ENCODE peak calls at places on chromosomes 4 and X, in six cellular contexts. One of them, this sample, is unnamed.

GRCh38 chrX:124358796-124359386 is 12.5 kb downstream of the SH2D1A start:
- ATAC-seq in heart left ventricle: no peak
- ATAC-seq in K562: no peak
- ATAC-seq in IMR-90: no peak
- ATAC-seq in body of pancreas: no peak
- ATAC-seq in HepG2: no peak
- ATAC-seq in this sample: no peak

GRCh38 chrX:75997692-75998091 is 175.2 kb upstream of the PBDC1 start:
- ATAC-seq in body of pancreas: no peak
- ATAC-seq in heart left ventricle: no peak
- ATAC-seq in K562: no peak
- ATAC-seq in IMR-90: no peak
- ATAC-seq in HepG2: no peak
- ATAC-seq in this sample: no peak

GRCh38 chr4:24799544-24800272 is 4.3 kb downstream of the SOD3 start:
- ATAC-seq in K562: no peak
- ATAC-seq in heart left ventricle: no peak
- ATAC-seq in body of pancreas: no peak
- ATAC-seq in HepG2: no peak
- ATAC-seq in IMR-90: no peak
- ATAC-seq in this sample: no peak

GRCh38 chr4:26133840-26134239 is 187.0 kb upstream of the RBPJ start:
- ATAC-seq in K562: no peak
- ATAC-seq in heart left ventricle: no peak
- ATAC-seq in IMR-90: no peak
- ATAC-seq in body of pancreas: no peak
- ATAC-seq in HepG2: no peak
- ATAC-seq in this sample: no peak

GRCh38 chr4:15976456-15977096 is 13.6 kb upstream of the FGFBP2 start:
- ATAC-seq in K562: peak; percentile 65
- ATAC-seq in heart left ventricle: peak; percentile 79
- ATAC-seq in HepG2: peak; percentile 89
- ATAC-seq in IMR-90: peak; percentile 17
- ATAC-seq in body of pancreas: no peak
- ATAC-seq in this sample: no peak

GRCh38 chrX:138865093-138865649 is 153.7 kb upstream of the FGF13 start:
- ATAC-seq in IMR-90: no peak
- ATAC-seq in body of pancreas: no peak
- ATAC-seq in HepG2: no peak
- ATAC-seq in heart left ventricle: no peak
- ATAC-seq in K562: no peak
- ATAC-seq in this sample: no peak

GRCh38 chr4:168769416-168769815 is 240.6 kb downstream of the CBR4 start:
- ATAC-seq in IMR-90: no peak
- ATAC-seq in HepG2: no peak
- ATAC-seq in K562: no peak
- ATAC-seq in body of pancreas: peak; percentile 52
- ATAC-seq in heart left ventricle: peak; percentile 49
- ATAC-seq in this sample: peak; percentile 23

GRCh38 chrX:119990995-119991787 is 47.6 kb upstream of the NKAP start:
- ATAC-seq in heart left ventricle: peak; percentile 44
- ATAC-seq in body of pancreas: peak; percentile 60
- ATAC-seq in K562: no peak
- ATAC-seq in IMR-90: no peak
- ATAC-seq in HepG2: peak; percentile 70
- ATAC-seq in this sample: no peak

GRCh38 chr4:156954598-156954997 is 17.0 kb downstream of the PDGFC start:
- ATAC-seq in body of pancreas: no peak
- ATAC-seq in K562: no peak
- ATAC-seq in heart left ventricle: peak; percentile 79
- ATAC-seq in HepG2: no peak
- ATAC-seq in IMR-90: no peak
- ATAC-seq in this sample: peak; percentile 67

GRCh38 chr4:30802622-30803323 is 82.6 kb downstream of the PCDH7 start:
- ATAC-seq in IMR-90: no peak
- ATAC-seq in body of pancreas: no peak
- ATAC-seq in K562: no peak
- ATAC-seq in heart left ventricle: peak; percentile 89
- ATAC-seq in HepG2: no peak
- ATAC-seq in this sample: peak; percentile 62
- H3K4me3 ChIP-seq in IMR-90: no peak overlapping the region
- H3K4me3 ChIP-seq in body of pancreas: no peak overlapping the region
- H3K4me3 ChIP-seq in K562: no peak overlapping the region
- H3K4me3 ChIP-seq in heart left ventricle: no peak overlapping the region
- H3K4me3 ChIP-seq in HepG2: no peak overlapping the region
- H3K4me3 ChIP-seq in this sample: no peak overlapping the region

GRCh38 chr4:101790521-101791188 is at the start of gene BANK1:
- ATAC-seq in K562: peak; percentile 23
- ATAC-seq in HepG2: peak; percentile 97
- ATAC-seq in body of pancreas: peak; percentile 77
- ATAC-seq in heart left ventricle: peak; percentile 82
- ATAC-seq in IMR-90: peak; percentile 80
- ATAC-seq in this sample: peak; percentile 70
- TF ChIP-seq POLR2A in K562: no peak
- TF ChIP-seq POLR2A in HepG2: no peak
- TF ChIP-seq POLR2A in body of pancreas: peak; percentile 19
- TF ChIP-seq POLR2A in heart left ventricle: no peak
- TF ChIP-seq POLR2A in IMR-90: no peak
- TF ChIP-seq POLR2A in this sample: no peak

GRCh38 chr4:138241281-138242075 is 671 bp downstream of the SLC7A11 start:
- ATAC-seq in HepG2: peak; percentile 71
- ATAC-seq in K562: peak; percentile 71
- ATAC-seq in body of pancreas: peak; percentile 36
- ATAC-seq in heart left ventricle: no peak
- ATAC-seq in IMR-90: peak; percentile 23
- ATAC-seq in this sample: no peak

GRCh38 chr4:138236035-138236434 is 6.1 kb downstream of the SLC7A11 start:
- ATAC-seq in HepG2: no peak
- ATAC-seq in body of pancreas: no peak
- ATAC-seq in K562: peak; percentile 0
- ATAC-seq in IMR-90: peak; percentile 18
- ATAC-seq in heart left ventricle: no peak
- ATAC-seq in this sample: no peak

GRCh38 chr4:138239496-138239895 is 2.7 kb downstream of the SLC7A11 start:
- ATAC-seq in heart left ventricle: no peak
- ATAC-seq in K562: peak; percentile 0
- ATAC-seq in IMR-90: no peak
- ATAC-seq in body of pancreas: no peak
- ATAC-seq in HepG2: no peak
- ATAC-seq in this sample: no peak

GRCh38 chr4:138235419-138235952 is 6.7 kb downstream of the SLC7A11 start:
- ATAC-seq in body of pancreas: peak; percentile 72
- ATAC-seq in K562: peak; percentile 34
- ATAC-seq in IMR-90: peak; percentile 84
- ATAC-seq in heart left ventricle: no peak
- ATAC-seq in HepG2: no peak
- ATAC-seq in this sample: peak; percentile 36

GRCh38 chr4:138238521-138239292 is 3.4 kb downstream of the SLC7A11 start:
- ATAC-seq in body of pancreas: no peak
- ATAC-seq in heart left ventricle: no peak
- ATAC-seq in IMR-90: no peak
- ATAC-seq in HepG2: no peak
- ATAC-seq in K562: peak; percentile 14
- ATAC-seq in this sample: no peak
- H3K4me3 ChIP-seq in body of pancreas: no peak overlapping the region
- H3K4me3 ChIP-seq in heart left ventricle: no peak overlapping the region
- H3K4me3 ChIP-seq in IMR-90: peak overlapping the region; percentile 75
- H3K4me3 ChIP-seq in HepG2: peak overlapping the region; percentile 77
- H3K4me3 ChIP-seq in K562: peak overlapping the region; percentile 69
- H3K4me3 ChIP-seq in this sample: no peak overlapping the region

DNA sequence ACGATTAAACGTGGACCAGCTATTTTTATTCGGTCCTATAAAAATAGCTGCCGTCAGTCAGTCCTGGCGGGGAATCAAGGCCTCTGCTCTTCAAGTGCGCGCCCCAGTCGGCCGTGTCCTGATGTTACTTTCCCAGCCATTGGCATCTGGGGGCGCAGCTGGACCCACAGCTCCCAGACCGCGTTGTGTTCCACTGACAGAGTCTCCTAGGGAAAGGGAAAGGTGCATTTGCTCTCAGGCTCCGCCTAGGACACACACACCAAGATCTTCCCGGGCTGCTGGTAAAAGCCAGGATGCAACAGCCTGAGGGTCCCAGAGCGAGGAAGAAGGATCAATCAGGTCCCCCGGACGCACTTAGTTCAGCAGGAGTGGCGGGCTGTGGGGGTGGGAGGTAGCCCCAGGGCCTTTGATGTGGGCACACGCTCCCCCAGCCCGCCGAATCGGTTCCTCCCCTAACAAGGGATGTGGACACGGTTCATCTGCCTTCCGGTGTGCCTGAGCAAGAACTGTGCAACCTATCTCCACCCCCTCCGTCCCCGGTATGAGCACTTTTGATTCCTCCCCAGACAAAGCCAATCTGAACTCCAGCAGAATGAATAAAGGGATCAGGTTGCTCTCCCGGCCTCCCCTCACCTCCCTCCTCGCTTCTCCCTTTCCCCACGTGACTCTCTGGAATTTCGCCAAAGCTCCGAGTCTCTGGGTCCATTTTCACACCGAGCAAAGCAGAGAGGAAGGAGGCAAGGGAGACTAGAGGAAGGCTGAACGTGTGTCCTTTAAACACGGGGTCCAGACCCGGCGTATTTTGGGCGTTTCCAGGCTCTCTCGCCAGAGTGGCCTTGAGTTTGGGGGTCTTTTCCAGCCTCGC is 626 bp upstream of the FRAS1 start:
- ATAC-seq in K562: peak; percentile 39
- ATAC-seq in body of pancreas: peak; percentile 72
- ATAC-seq in IMR-90: peak; percentile 37
- ATAC-seq in heart left ventricle: peak; percentile 84
- ATAC-seq in HepG2: peak; percentile 78
- ATAC-seq in this sample: peak; percentile 51
- TF ChIP-seq POLR2A in K562: no peak
- TF ChIP-seq POLR2A in body of pancreas: peak; percentile 55
- TF ChIP-seq POLR2A in IMR-90: no peak
- TF ChIP-seq POLR2A in heart left ventricle: no peak
- TF ChIP-seq POLR2A in HepG2: peak; percentile 80
- TF ChIP-seq POLR2A in this sample: no peak

DNA sequence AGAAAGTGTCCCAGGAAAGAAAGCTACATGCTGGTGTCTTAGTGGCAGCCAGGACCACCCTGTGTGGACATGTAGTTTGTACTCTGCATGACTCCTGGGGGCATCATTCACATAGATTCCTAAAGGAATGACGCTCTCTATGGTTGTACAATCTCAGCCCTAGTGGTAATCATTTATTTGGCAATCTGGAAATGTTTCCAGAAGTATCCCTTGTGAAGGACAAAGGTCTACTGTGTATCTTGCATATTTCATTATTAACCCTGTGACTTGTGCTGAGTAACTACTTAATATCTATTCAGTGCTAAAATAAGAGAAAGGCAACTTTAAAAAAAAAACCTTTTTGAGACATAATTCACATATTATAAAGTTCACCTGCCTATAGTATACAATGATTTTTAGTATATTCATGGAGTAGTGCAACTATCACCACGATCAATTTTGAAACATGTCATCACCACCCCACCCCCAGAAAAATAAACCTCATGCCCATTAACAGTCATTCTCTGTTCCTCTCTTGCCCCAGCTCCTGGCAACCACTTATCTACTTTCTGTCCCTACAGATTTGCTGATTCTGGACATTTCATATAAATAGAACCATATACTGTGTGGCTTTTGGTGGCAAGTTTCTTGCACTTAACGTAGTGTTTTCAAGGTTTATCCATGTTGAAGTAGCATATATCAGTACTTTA is 51.7 kb downstream of the SHROOM3 start:
- ATAC-seq in heart left ventricle: no peak
- ATAC-seq in HepG2: no peak
- ATAC-seq in body of pancreas: peak; percentile 84
- ATAC-seq in IMR-90: no peak
- ATAC-seq in K562: no peak
- ATAC-seq in this sample: no peak
- H3K4me3 ChIP-seq in heart left ventricle: no peak overlapping the region
- H3K4me3 ChIP-seq in HepG2: no peak overlapping the region
- H3K4me3 ChIP-seq in body of pancreas: no peak overlapping the region
- H3K4me3 ChIP-seq in IMR-90: no peak overlapping the region
- H3K4me3 ChIP-seq in K562: no peak overlapping the region
- H3K4me3 ChIP-seq in this sample: no peak overlapping the region

GRCh38 chr4:183335369-183335940 is 13.2 kb upstream of the CLDN24 start:
- ATAC-seq in IMR-90: peak; percentile 88
- ATAC-seq in K562: peak; percentile 49
- ATAC-seq in body of pancreas: no peak
- ATAC-seq in heart left ventricle: peak; percentile 51
- ATAC-seq in HepG2: no peak
- ATAC-seq in this sample: peak; percentile 28
- TF ChIP-seq POLR2A in IMR-90: no peak
- TF ChIP-seq POLR2A in K562: no peak
- TF ChIP-seq POLR2A in body of pancreas: no peak
- TF ChIP-seq POLR2A in heart left ventricle: no peak
- TF ChIP-seq POLR2A in HepG2: no peak
- TF ChIP-seq POLR2A in this sample: no peak

DNA sequence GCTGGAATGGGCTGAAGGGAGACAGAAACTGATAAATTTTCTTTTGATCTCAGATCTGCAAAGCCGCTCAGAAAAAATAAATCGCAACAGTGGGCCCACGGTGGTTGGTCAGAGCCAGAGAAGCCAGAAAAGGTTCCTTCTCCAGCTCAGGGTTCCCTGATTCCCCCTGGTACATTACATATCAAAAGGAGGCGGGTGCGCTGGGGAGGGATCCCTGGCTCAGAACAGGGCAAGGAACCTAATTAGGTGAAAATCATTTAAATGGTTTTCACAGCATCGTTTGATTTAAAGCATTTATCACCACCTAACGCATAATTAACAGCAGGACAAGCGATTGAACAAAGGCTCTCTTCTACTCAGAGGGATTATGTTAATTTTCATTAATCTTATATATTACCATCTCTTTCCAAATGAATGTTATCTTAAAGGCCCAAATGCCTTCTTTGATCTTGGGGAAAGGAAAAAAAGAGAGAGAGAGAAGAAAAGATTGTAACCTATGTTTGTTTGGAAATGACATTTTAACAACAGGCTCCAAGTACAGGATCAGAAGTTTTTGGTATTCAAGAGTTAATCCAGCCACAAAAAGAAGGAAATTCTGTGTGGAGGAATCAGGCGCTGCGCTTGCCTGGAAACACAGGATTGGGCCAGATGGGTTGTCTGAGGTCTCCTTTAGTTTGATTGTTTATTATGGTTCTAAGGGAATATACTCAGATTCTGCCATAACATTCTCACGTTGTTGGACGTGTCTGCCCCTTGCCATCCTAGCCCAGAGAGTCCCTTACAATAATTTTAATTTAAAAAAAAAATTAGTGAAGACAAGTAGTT is 100.6 kb upstream of the STX18 start:
- ATAC-seq in K562: no peak
- ATAC-seq in IMR-90: no peak
- ATAC-seq in HepG2: peak; percentile 13
- ATAC-seq in body of pancreas: no peak
- ATAC-seq in heart left ventricle: no peak
- ATAC-seq in this sample: no peak
- H3K4me3 ChIP-seq in K562: no peak overlapping the region
- H3K4me3 ChIP-seq in IMR-90: no peak overlapping the region
- H3K4me3 ChIP-seq in HepG2: peak overlapping the region; percentile 45
- H3K4me3 ChIP-seq in body of pancreas: no peak overlapping the region
- H3K4me3 ChIP-seq in heart left ventricle: no peak overlapping the region
- H3K4me3 ChIP-seq in this sample: no peak overlapping the region

This sample was measured in gastroesophageal sphincter.